ENCODE peak calls at places on chromosomes 4 and X, in eight cellular contexts. One of them, this sample, is unnamed.

GRCh38 chrX:93422693-93423092 is 250.7 kb downstream of the NAP1L3 start:
- DNase-seq in right lobe of liver: no peak
- DNase-seq in GM10248: peak
- DNase-seq in PC-9: no peak
- DNase-seq in IMR-90: peak
- DNase-seq in GM12865: peak
- DNase-seq in endothelial cell of umbilical vein: no peak
- DNase-seq in HCT116: no peak
- DNase-seq in this sample: peak

GRCh38 chr4:6402566-6403399 is 69.6 kb downstream of the PPP2R2C start:
- DNase-seq in right lobe of liver: no peak
- DNase-seq in GM10248: no peak
- DNase-seq in PC-9: no peak
- DNase-seq in IMR-90: no peak
- DNase-seq in GM12865: no peak
- DNase-seq in endothelial cell of umbilical vein: no peak
- DNase-seq in HCT116: no peak
- DNase-seq in this sample: no peak

GRCh38 chr4:114302472-114302871 is 296.1 kb upstream of the UGT8 start:
- DNase-seq in right lobe of liver: no peak
- DNase-seq in GM10248: no peak
- DNase-seq in PC-9: no peak
- DNase-seq in IMR-90: no peak
- DNase-seq in GM12865: peak
- DNase-seq in endothelial cell of umbilical vein: no peak
- DNase-seq in HCT116: no peak
- DNase-seq in this sample: no peak

GRCh38 chr4:71713611-71714203 is 70.2 kb downstream of the GC start:
- DNase-seq in right lobe of liver: no peak
- DNase-seq in GM10248: peak
- DNase-seq in PC-9: no peak
- DNase-seq in IMR-90: peak
- DNase-seq in GM12865: peak
- DNase-seq in endothelial cell of umbilical vein: peak
- DNase-seq in HCT116: peak
- DNase-seq in this sample: no peak

GRCh38 chrX:23634181-23634580 is 33.1 kb upstream of the PRDX4 start:
- DNase-seq in right lobe of liver: no peak
- DNase-seq in GM10248: no peak
- DNase-seq in PC-9: no peak
- DNase-seq in IMR-90: no peak
- DNase-seq in GM12865: peak
- DNase-seq in endothelial cell of umbilical vein: peak
- DNase-seq in HCT116: no peak
- DNase-seq in this sample: peak

GRCh38 chr4:54378461-54378860 is 149.4 kb downstream of the PDGFRA start:
- DNase-seq in right lobe of liver: no peak
- DNase-seq in GM10248: no peak
- DNase-seq in PC-9: no peak
- DNase-seq in IMR-90: peak
- DNase-seq in GM12865: no peak
- DNase-seq in endothelial cell of umbilical vein: no peak
- DNase-seq in HCT116: no peak
- DNase-seq in this sample: no peak

GRCh38 chrX:69119122-69119521 is 46.1 kb downstream of the PJA1 start:
- DNase-seq in right lobe of liver: no peak
- DNase-seq in GM10248: no peak
- DNase-seq in PC-9: no peak
- DNase-seq in IMR-90: no peak
- DNase-seq in GM12865: no peak
- DNase-seq in endothelial cell of umbilical vein: no peak
- DNase-seq in HCT116: no peak
- DNase-seq in this sample: no peak

GRCh38 chr4:3031357-3032064 is 42.8 kb downstream of the HTT-AS start:
- DNase-seq in right lobe of liver: peak
- DNase-seq in GM10248: no peak
- DNase-seq in PC-9: peak
- DNase-seq in IMR-90: no peak
- DNase-seq in GM12865: no peak
- DNase-seq in endothelial cell of umbilical vein: no peak
- DNase-seq in HCT116: no peak
- DNase-seq in this sample: no peak

GRCh38 chrX:152865232-152865920 is 32.5 kb upstream of the ZNF185 start:
- DNase-seq in right lobe of liver: no peak
- DNase-seq in GM10248: no peak
- DNase-seq in PC-9: no peak
- DNase-seq in IMR-90: no peak
- DNase-seq in GM12865: no peak
- DNase-seq in endothelial cell of umbilical vein: no peak
- DNase-seq in HCT116: no peak
- DNase-seq in this sample: no peak

GRCh38 chr4:38210396-38211114 is 250.4 kb downstream of the PTTG2 start:
- DNase-seq in right lobe of liver: no peak
- DNase-seq in GM10248: no peak
- DNase-seq in PC-9: no peak
- DNase-seq in IMR-90: no peak
- DNase-seq in GM12865: no peak
- DNase-seq in endothelial cell of umbilical vein: peak
- DNase-seq in HCT116: no peak
- DNase-seq in this sample: no peak

GRCh38 chr4:143071351-143071750 is 113.4 kb upstream of the USP38 start:
- DNase-seq in right lobe of liver: no peak
- DNase-seq in GM10248: no peak
- DNase-seq in PC-9: no peak
- DNase-seq in IMR-90: no peak
- DNase-seq in GM12865: no peak
- DNase-seq in endothelial cell of umbilical vein: no peak
- DNase-seq in HCT116: no peak
- DNase-seq in this sample: no peak

GRCh38 chr4:145930592-145930991 is 8.0 kb downstream of the ZNF827 start:
- DNase-seq in right lobe of liver: no peak
- DNase-seq in GM10248: no peak
- DNase-seq in PC-9: no peak
- DNase-seq in IMR-90: no peak
- DNase-seq in GM12865: peak
- DNase-seq in endothelial cell of umbilical vein: no peak
- DNase-seq in HCT116: no peak
- DNase-seq in this sample: peak

GRCh38 chrX:129755779-129756650 is 17.2 kb downstream of the XPNPEP2 start:
- DNase-seq in right lobe of liver: no peak
- DNase-seq in GM10248: peak
- DNase-seq in PC-9: no peak
- DNase-seq in IMR-90: no peak
- DNase-seq in GM12865: peak
- DNase-seq in endothelial cell of umbilical vein: no peak
- DNase-seq in HCT116: no peak
- DNase-seq in this sample: peak

GRCh38 chrX:136839196-136839595 is 41.3 kb downstream of the RBMX start:
- DNase-seq in right lobe of liver: no peak
- DNase-seq in GM10248: no peak
- DNase-seq in PC-9: no peak
- DNase-seq in IMR-90: peak
- DNase-seq in GM12865: no peak
- DNase-seq in endothelial cell of umbilical vein: no peak
- DNase-seq in HCT116: no peak
- DNase-seq in this sample: no peak

GRCh38 chr4:173821031-173821430 is 291.0 kb upstream of the HAND2 start:
- DNase-seq in right lobe of liver: no peak
- DNase-seq in GM10248: no peak
- DNase-seq in PC-9: no peak
- DNase-seq in IMR-90: peak
- DNase-seq in GM12865: no peak
- DNase-seq in endothelial cell of umbilical vein: no peak
- DNase-seq in HCT116: no peak
- DNase-seq in this sample: no peak

DNA sequence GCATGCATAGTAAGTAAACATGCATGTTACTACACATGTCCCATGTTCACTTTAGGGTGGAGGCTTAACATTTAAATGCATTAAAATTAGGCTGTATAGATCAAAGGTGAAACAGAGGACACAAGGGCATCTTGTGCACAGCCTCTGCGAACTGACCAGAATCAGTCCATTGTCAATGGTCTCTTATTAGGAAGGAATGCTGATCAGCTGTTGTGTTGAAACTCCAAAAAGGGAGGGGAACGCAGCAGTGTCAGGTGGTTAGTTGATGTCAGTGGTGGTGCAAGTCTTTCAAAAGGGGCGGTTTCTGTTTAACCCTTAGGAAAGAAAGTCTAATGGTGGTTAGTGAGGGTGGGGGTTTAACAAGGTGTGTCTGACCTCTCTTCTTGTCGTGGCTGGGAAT is 20.1 kb upstream of the APBB2 start:
- DNase-seq in right lobe of liver: no peak
- DNase-seq in GM10248: no peak
- DNase-seq in PC-9: no peak
- DNase-seq in IMR-90: no peak
- DNase-seq in GM12865: no peak
- DNase-seq in endothelial cell of umbilical vein: no peak
- DNase-seq in HCT116: no peak
- DNase-seq in this sample: no peak
- TF ChIP-seq CTCF in right lobe of liver: no peak
- TF ChIP-seq CTCF in GM10248: no peak
- TF ChIP-seq CTCF in PC-9: no peak
- TF ChIP-seq CTCF in IMR-90: no peak
- TF ChIP-seq CTCF in GM12865: no peak
- TF ChIP-seq CTCF in endothelial cell of umbilical vein: no peak
- TF ChIP-seq CTCF in HCT116: no peak
- TF ChIP-seq CTCF in this sample: no peak

GRCh38 chrX:149648932-149649331 is 17.3 kb upstream of the TMEM185A start:
- DNase-seq in right lobe of liver: no peak
- DNase-seq in GM10248: peak
- DNase-seq in PC-9: no peak
- DNase-seq in IMR-90: no peak
- DNase-seq in GM12865: no peak
- DNase-seq in endothelial cell of umbilical vein: no peak
- DNase-seq in HCT116: no peak
- DNase-seq in this sample: no peak
- TF ChIP-seq CTCF in right lobe of liver: no peak
- TF ChIP-seq CTCF in GM10248: no peak
- TF ChIP-seq CTCF in PC-9: no peak
- TF ChIP-seq CTCF in IMR-90: no peak
- TF ChIP-seq CTCF in GM12865: peak
- TF ChIP-seq CTCF in endothelial cell of umbilical vein: no peak
- TF ChIP-seq CTCF in HCT116: no peak
- TF ChIP-seq CTCF in this sample: no peak

DNA sequence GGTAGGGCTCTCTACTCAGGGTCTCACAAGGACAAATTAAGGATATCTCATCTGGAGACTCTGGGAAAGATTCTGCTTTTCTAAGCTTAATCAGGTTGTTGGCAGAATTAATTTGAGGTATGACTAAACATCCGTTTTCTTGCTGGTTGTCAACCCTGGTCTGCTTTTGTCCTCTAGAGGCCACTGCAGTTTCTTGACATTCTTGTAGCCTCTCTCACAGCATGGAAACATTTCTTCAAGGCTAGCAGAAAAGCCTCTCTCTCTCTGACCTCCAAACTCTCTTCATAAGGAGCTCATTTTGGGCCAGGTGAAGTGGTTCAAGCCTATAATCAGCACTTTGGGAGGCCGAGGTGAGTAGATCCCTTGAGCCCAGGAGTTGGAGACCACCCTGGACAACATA is 749.5 kb upstream of the PCDH7 start:
- DNase-seq in right lobe of liver: no peak
- DNase-seq in GM10248: no peak
- DNase-seq in PC-9: no peak
- DNase-seq in IMR-90: no peak
- DNase-seq in GM12865: no peak
- DNase-seq in endothelial cell of umbilical vein: peak
- DNase-seq in HCT116: peak
- DNase-seq in this sample: no peak
- TF ChIP-seq CTCF in right lobe of liver: no peak
- TF ChIP-seq CTCF in GM10248: no peak
- TF ChIP-seq CTCF in PC-9: no peak
- TF ChIP-seq CTCF in IMR-90: no peak
- TF ChIP-seq CTCF in GM12865: no peak
- TF ChIP-seq CTCF in endothelial cell of umbilical vein: no peak
- TF ChIP-seq CTCF in HCT116: no peak
- TF ChIP-seq CTCF in this sample: no peak

GRCh38 chrX:14697453-14697852 is 168.1 kb downstream of the GLRA2 start:
- DNase-seq in right lobe of liver: no peak
- DNase-seq in GM10248: peak
- DNase-seq in PC-9: peak
- DNase-seq in IMR-90: no peak
- DNase-seq in GM12865: peak
- DNase-seq in endothelial cell of umbilical vein: peak
- DNase-seq in HCT116: peak
- DNase-seq in this sample: peak
- TF ChIP-seq CTCF in right lobe of liver: peak
- TF ChIP-seq CTCF in GM10248: peak
- TF ChIP-seq CTCF in PC-9: peak
- TF ChIP-seq CTCF in IMR-90: peak
- TF ChIP-seq CTCF in GM12865: peak
- TF ChIP-seq CTCF in endothelial cell of umbilical vein: peak
- TF ChIP-seq CTCF in HCT116: peak
- TF ChIP-seq CTCF in this sample: peak

DNA sequence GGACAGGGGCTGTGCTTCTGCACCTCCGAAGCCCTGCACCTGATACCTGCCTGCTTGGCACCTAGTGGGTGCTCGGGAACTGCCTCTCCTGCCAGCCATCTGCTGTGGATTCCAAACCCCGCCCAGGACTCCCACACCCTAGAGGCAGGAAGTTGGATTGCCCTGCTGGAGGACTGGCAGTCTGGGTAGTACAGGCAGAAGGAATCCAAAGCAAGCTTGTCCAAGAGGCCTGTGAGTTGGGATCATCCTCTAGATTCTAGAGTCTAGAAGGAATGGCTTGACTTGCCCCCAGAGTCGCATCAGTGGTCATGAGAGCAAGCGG is 64.6 kb upstream of the MTM1 start:
- DNase-seq in right lobe of liver: no peak
- DNase-seq in GM10248: no peak
- DNase-seq in PC-9: peak
- DNase-seq in IMR-90: no peak
- DNase-seq in GM12865: no peak
- DNase-seq in endothelial cell of umbilical vein: no peak
- DNase-seq in HCT116: no peak
- DNase-seq in this sample: no peak
- TF ChIP-seq CTCF in right lobe of liver: no peak
- TF ChIP-seq CTCF in GM10248: no peak
- TF ChIP-seq CTCF in PC-9: no peak
- TF ChIP-seq CTCF in IMR-90: no peak
- TF ChIP-seq CTCF in GM12865: no peak
- TF ChIP-seq CTCF in endothelial cell of umbilical vein: no peak
- TF ChIP-seq CTCF in HCT116: no peak
- TF ChIP-seq CTCF in this sample: no peak

GRCh38 chr4:91620952-91621351 is 682.8 kb upstream of the GRID2 start:
- DNase-seq in right lobe of liver: no peak
- DNase-seq in GM10248: no peak
- DNase-seq in PC-9: no peak
- DNase-seq in IMR-90: no peak
- DNase-seq in GM12865: no peak
- DNase-seq in endothelial cell of umbilical vein: no peak
- DNase-seq in HCT116: no peak
- DNase-seq in this sample: no peak
- TF ChIP-seq CTCF in right lobe of liver: no peak
- TF ChIP-seq CTCF in GM10248: no peak
- TF ChIP-seq CTCF in PC-9: no peak
- TF ChIP-seq CTCF in IMR-90: no peak
- TF ChIP-seq CTCF in GM12865: no peak
- TF ChIP-seq CTCF in endothelial cell of umbilical vein: no peak
- TF ChIP-seq CTCF in HCT116: no peak
- TF ChIP-seq CTCF in this sample: no peak

GRCh38 chr4:183838987-183839712 is 66.0 kb upstream of the STOX2 start:
- DNase-seq in right lobe of liver: no peak
- DNase-seq in GM10248: no peak
- DNase-seq in PC-9: no peak
- DNase-seq in IMR-90: peak
- DNase-seq in GM12865: peak
- DNase-seq in endothelial cell of umbilical vein: peak
- DNase-seq in HCT116: no peak
- DNase-seq in this sample: no peak
- TF ChIP-seq CTCF in right lobe of liver: peak
- TF ChIP-seq CTCF in GM10248: no peak
- TF ChIP-seq CTCF in PC-9: no peak
- TF ChIP-seq CTCF in IMR-90: peak
- TF ChIP-seq CTCF in GM12865: no peak
- TF ChIP-seq CTCF in endothelial cell of umbilical vein: no peak
- TF ChIP-seq CTCF in HCT116: no peak
- TF ChIP-seq CTCF in this sample: no peak